ENCODE peak calls at places on chromosomes 3 and 15, in nine cellular contexts. L is GM20000, E is IMR-90, O is progenitor cell of endocrine pancreas, F is chondrocyte, U is kidney epithelial cell, N is psoas muscle, Z is AG04450, T is AG09309. H is an unnamed sample.

GRCh38 chr15:67144609-67145306 is 79.4 kb downstream of the SMAD3 start:
- DNase-seq in F (no peak), T (peak), U (no peak), L (no peak), N (no peak), E (peak), Z (peak), O (no peak), H (no peak)

GRCh38 chr15:30827625-30828303 is 76.0 kb upstream of the FAN1 start:
- DNase-seq in T (no peak), F (no peak), L (no peak), O (no peak), U (no peak), N (no peak), Z (no peak), E (no peak), H (no peak)

GRCh38 chr3:44045476-44046275 is 196.0 kb upstream of the TOPAZ1 start:
- DNase-seq in F (no peak), N (no peak), O (no peak), E (no peak), L (peak), T (no peak), U (no peak), Z (no peak), H (peak)

GRCh38 chr15:28017423-28017924 is 81.6 kb downstream of the OCA2 start:
- DNase-seq in F (no peak), E (no peak), N (no peak), U (no peak), L (no peak), Z (no peak), O (no peak), T (no peak), H (no peak)

GRCh38 chr15:79640206-79640605 is 208.1 kb downstream of the MINAR1 start:
- DNase-seq in E (peak), Z (peak), U (peak), T (peak), N (no peak), O (no peak), L (no peak), F (no peak), H (no peak)

GRCh38 chr3:141388823-141389617 is 20.7 kb downstream of the ZBTB38 start:
- DNase-seq in L (no peak), N (no peak), E (no peak), Z (no peak), U (no peak), F (no peak), O (no peak), T (no peak), H (no peak)

GRCh38 chr3:188234172-188234571 is 80.2 kb downstream of the LPP start:
- DNase-seq in T (no peak), O (no peak), N (no peak), E (peak), U (no peak), Z (no peak), F (no peak), L (no peak), H (no peak)

GRCh38 chr3:57646723-57647122 is 46.2 kb downstream of the DENND6A start:
- DNase-seq in U (no peak), O (no peak), L (peak), Z (no peak), E (peak), N (no peak), T (peak), F (no peak), H (no peak)

GRCh38 chr15:92012368-92012629 is 158.8 kb downstream of the SLCO3A1 start:
- DNase-seq in Z (no peak), L (no peak), E (peak), N (no peak), F (no peak), O (no peak), T (no peak), U (no peak), H (no peak)

GRCh38 chr3:107632576-107632975 is 109.8 kb downstream of the BBX start:
- DNase-seq in N (no peak), Z (no peak), O (no peak), L (no peak), U (no peak), F (no peak), T (no peak), E (no peak), H (no peak)

GRCh38 chr3:107633327-107634141 is 110.8 kb downstream of the BBX start:
- DNase-seq in E (no peak), O (no peak), T (no peak), F (no peak), N (no peak), Z (no peak), U (no peak), L (peak), H (no peak)

GRCh38 chr3:107630779-107631178 is 108.0 kb downstream of the BBX start:
- DNase-seq in F (no peak), Z (no peak), U (no peak), T (no peak), L (no peak), N (no peak), E (no peak), O (no peak), H (no peak)

GRCh38 chr3:107629556-107629955 is 106.8 kb downstream of the BBX start:
- DNase-seq in U (no peak), E (peak), F (no peak), O (no peak), L (no peak), N (no peak), Z (no peak), T (peak), H (no peak)

DNA sequence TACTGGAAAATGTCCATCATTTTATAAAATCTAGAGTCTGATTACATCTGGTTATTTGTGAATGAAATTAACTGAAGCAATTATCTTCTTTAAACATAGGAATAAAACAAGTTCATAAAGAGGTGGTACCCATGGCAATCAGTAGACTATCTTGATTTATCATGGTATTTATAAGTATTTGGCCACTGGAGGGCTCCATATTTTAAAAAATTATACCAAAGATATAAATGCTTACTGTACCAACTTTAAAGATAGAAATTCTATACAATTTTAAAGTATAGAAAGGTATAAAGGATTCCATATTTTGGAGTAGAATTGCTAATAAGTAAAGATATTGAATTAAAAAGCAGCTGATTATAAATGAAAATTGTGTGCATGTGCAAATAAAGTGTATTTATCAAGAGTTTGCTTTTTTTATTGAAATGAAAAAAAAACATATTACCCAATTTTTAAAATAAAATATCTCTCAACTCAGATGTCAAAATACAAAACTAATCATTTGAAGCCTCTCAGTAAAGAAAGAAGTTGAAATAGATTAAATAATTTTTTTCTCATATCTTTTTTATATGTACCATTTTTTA is 105.3 kb downstream of the BBX start:
- DNase-seq in F (no peak), T (no peak), Z (no peak), L (no peak), O (no peak), U (no peak), E (no peak), N (no peak), H (no peak)
- TF ChIP-seq CTCF in F (peak), T (no peak), Z (peak), L (no peak), O (no peak), U (no peak), E (peak), N (no peak), H (no peak)

GRCh38 chr3:53426918-53427317 is 67.5 kb upstream of the CACNA1D start:
- DNase-seq in N (no peak), T (no peak), E (no peak), U (no peak), O (no peak), L (no peak), F (no peak), Z (no peak), H (no peak)
- TF ChIP-seq CTCF in N (no peak), T (no peak), E (no peak), U (peak), O (peak), L (no peak), F (no peak), Z (no peak), H (no peak)

GRCh38 chr3:133457465-133458067 is 57.7 kb downstream of the BFSP2 start:
- DNase-seq in F (no peak), L (no peak), O (no peak), U (no peak), T (no peak), E (no peak), N (no peak), Z (no peak), H (no peak)
- TF ChIP-seq CTCF in F (peak), L (no peak), O (peak), U (no peak), T (peak), E (peak), N (no peak), Z (peak), H (no peak)

DNA sequence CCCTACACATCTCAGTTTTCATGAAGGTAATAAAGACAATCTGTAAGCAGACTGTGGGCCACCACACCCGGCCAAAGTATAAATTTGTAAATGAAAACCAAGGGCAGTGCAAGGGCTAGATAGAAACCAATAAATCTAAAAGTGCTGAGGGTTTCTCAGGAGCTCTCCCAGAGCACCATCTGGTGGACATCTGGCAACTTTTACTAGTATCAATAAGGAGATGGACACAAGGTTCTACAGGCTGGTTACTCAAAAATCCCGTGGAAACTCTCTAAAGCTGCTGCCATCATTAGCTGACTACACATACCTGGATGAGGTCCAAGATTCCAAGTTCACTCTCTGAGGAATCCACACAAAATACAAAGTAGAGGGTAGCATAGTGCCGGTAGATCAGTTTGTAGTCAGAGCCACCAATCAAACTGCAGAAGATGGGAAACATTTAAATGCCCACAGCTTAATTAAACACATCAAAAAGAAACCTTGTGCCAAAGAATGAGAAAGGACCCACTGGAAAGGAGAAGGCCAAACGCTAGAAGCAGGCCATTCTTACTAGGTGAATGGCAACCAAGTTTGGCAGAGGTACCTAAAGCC is 5.5 kb downstream of the AP3S2 start:
- DNase-seq in T (peak), O (no peak), E (peak), U (no peak), L (peak), Z (peak), N (no peak), F (no peak), H (no peak)
- TF ChIP-seq CTCF in T (peak), O (peak), E (peak), U (peak), L (no peak), Z (peak), N (peak), F (peak), H (no peak)

DNA sequence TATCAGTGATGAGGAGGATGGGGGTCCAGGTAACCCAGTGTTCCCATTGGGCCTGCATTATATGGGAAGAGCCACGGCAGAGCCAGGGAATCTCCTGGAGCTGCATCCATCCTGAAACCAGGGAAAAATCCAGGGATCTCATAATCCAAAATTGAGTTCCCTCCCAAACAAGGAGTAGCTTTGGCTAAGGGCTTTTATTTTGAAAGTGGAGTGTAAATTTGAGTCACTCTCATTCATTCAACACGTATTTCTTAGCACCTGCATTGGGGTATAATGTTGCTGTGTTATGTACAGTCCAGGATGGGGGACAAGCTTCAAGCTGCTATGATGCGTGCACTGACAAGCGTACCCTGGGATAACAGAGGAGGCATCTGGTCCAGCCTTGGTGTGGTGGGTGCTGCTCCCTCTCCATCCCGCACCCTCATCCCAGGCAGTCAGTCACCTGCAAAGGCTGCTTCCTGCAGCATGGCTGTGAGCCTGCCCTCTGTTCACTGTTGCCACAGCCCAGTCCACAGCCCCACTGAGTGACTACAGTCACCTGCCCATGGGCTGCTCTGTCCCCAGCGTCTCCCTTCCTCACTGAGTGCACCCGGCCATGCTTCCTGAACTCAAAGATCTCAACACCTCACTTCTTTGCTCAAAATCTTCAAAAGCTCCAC is 135.6 kb downstream of the OPA1 start:
- DNase-seq in F (no peak), T (no peak), O (no peak), L (no peak), N (no peak), Z (no peak), U (no peak), E (no peak), H (no peak)
- TF ChIP-seq CTCF in F (no peak), T (no peak), O (no peak), L (no peak), N (no peak), Z (no peak), U (no peak), E (no peak), H (no peak)

DNA sequence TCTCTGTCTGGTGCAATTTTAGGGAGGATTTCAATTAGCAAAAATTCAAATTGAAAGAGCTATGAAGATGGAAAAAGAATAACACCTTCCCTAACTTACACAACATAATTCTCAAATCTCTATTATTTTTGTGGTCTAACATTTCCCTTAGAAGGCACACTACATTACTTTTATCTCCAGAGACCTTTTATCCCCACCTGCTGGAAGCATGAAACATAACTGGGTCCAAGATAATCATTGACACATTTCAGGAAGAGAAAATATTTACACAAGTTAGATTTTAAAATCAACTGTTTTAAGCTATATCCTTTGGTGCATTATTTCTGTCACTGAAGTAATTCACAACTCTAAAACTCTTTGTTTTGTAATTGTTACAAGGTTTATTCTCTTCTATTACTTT is 779.5 kb downstream of the ROBO1 start:
- DNase-seq in N (no peak), F (no peak), E (peak), L (no peak), Z (no peak), T (no peak), O (no peak), U (no peak), H (no peak)
- TF ChIP-seq CTCF in N (peak), F (peak), E (peak), L (no peak), Z (peak), T (peak), O (peak), U (peak), H (no peak)

GRCh38 chr3:45508659-45509037 is 85.9 kb upstream of the LIMD1 start:
- DNase-seq in N (no peak), Z (no peak), F (no peak), E (no peak), L (no peak), O (no peak), U (no peak), T (no peak), H (no peak)

GRCh38 chr3:45509038-45509767 is 85.3 kb upstream of the LIMD1 start:
- DNase-seq in O (no peak), N (no peak), L (no peak), Z (peak), E (peak), F (no peak), U (peak), T (peak), H (no peak)

GRCh38 chr3:45506084-45506483 is 88.5 kb upstream of the LIMD1 start:
- DNase-seq in O (no peak), N (no peak), T (no peak), U (no peak), L (no peak), E (no peak), Z (no peak), F (no peak), H (no peak)

GRCh38 chr3:45506751-45507391 is 87.7 kb upstream of the LIMD1 start:
- DNase-seq in U (no peak), T (no peak), F (no peak), E (peak), Z (no peak), O (no peak), N (no peak), L (no peak), H (no peak)

DNA sequence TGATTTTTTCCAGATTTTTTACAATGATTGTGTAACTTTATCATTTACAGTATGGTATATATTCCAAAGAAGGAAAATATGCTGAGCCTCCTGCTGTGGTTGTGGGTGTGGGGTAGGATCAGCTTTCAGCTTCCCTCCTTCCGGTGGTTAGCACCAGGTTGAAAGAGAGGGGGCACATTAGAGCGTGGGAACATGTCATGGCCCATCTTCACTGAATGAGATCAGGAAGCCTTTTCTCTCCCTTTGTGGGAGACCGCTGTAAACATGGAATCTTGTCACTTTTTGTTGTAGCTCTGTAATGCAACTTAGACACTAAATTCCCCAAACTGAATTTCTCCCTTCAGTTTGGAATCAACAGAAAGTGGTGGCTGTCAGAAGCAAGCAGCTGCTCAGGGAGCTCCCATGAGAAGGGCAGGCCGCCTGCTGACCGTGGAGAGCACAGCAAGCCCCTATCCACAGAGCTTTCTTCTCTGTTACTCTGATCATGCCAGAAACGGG is 86.7 kb upstream of the LIMD1 start:
- DNase-seq in Z (no peak), U (no peak), N (peak), T (no peak), L (no peak), F (no peak), E (peak), O (no peak), H (no peak)
- TF ChIP-seq CTCF in Z (peak), U (peak), N (no peak), T (peak), L (no peak), F (peak), E (peak), O (peak), H (no peak)

GRCh38 chr15:31975446-31976229 is 54.7 kb upstream of the CHRNA7 start:
- DNase-seq in L (no peak), T (no peak), F (no peak), E (no peak), U (no peak), N (no peak), O (no peak), Z (no peak), H (no peak)

GRCh38 chr15:31977138-31977537 is 53.2 kb upstream of the CHRNA7 start:
- DNase-seq in E (no peak), L (no peak), O (no peak), U (no peak), T (no peak), F (no peak), N (no peak), Z (no peak), H (no peak)

GRCh38 chr15:31973197-31973596 is 57.1 kb upstream of the CHRNA7 start:
- DNase-seq in T (no peak), E (no peak), F (no peak), U (no peak), Z (no peak), L (no peak), N (no peak), O (no peak), H (no peak)

GRCh38 chr15:31974154-31974794 is 56.0 kb upstream of the CHRNA7 start:
- DNase-seq in U (no peak), O (no peak), F (no peak), E (no peak), N (no peak), Z (no peak), L (no peak), T (no peak), H (no peak)

DNA sequence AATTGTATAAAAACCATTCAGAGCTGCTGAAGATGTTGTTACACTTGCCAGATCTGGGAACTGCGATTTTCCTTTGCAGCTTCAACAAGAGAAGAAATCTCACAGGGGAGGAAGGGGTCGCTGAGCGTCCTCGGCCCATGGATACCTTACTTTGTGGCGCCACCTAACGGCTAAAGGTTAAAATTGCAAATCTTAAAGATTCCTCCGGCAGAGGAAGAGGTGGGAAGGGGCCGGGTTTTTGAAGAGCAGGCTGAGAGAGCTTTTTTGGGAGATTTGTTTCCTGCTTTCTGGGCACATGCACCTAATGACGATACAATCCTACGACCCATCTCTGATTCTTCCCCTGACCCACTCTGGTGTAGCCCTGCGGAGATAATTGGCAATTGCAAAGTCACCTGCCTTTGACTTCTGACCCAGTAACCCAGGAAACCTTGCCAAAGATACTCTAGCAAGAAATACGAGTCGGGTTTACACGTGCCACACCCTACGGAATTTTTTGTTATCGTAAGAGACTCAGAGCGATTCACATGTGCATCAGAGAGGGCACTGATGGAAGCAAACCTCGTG is 55.4 kb upstream of the CHRNA7 start:
- DNase-seq in Z (no peak), E (peak), F (no peak), U (no peak), T (no peak), N (no peak), O (peak), L (peak), H (no peak)
- TF ChIP-seq CTCF in Z (peak), E (peak), F (peak), U (peak), T (peak), N (peak), O (peak), L (peak), H (no peak)

GRCh38 chr15:82312611-82313349 is 36.5 kb downstream of the GOLGA6L10 start:
- DNase-seq in U (no peak), E (peak), N (no peak), L (no peak), T (no peak), O (no peak), Z (no peak), F (peak), H (no peak)
- TF ChIP-seq CTCF in U (no peak), E (no peak), N (no peak), L (no peak), T (no peak), O (no peak), Z (no peak), F (no peak), H (no peak)

H was measured in activated B cell treated with CpG ODN at 0.5 μM for 24 hours.